ENCODE peak calls at places on chromosomes 4 and X, in five cellular contexts. R is H9, X is IMR-90, W is neuronal stem cell, J is mesendoderm. H is an unnamed sample.

GRCh38 chr4:86106475-86106874 is 253.4 kb downstream of the MAPK10 start:
- DNase-seq in X (no peak), R (no peak), W (no peak), J (no peak), H (no peak)

GRCh38 chr4:158534727-158535126 is 13.0 kb downstream of the RXFP1 start:
- DNase-seq in X (no peak), J (no peak), R (no peak), W (no peak), H (no peak)

GRCh38 chr4:4182835-4183568 is 43.7 kb downstream of the OTOP1 start:
- DNase-seq in J (peak), W (peak), R (peak), X (no peak), H (no peak)

GRCh38 chrX:38660395-38661179 is 99.2 kb downstream of the TSPAN7 start:
- DNase-seq in J (no peak), W (no peak), X (no peak), R (no peak), H (no peak)

GRCh38 chrX:109537324-109537665 is 651 bp downstream of the NXT2 start:
- DNase-seq in R (no peak), X (peak), W (no peak), J (no peak), H (peak)

GRCh38 chr4:158682071-158682470 is 10.0 kb downstream of the ETFDH start:
- DNase-seq in X (no peak), W (no peak), J (no peak), R (no peak), H (no peak)

GRCh38 chr4:113057891-113058290 is 8.4 kb downstream of the ANK2 start:
- DNase-seq in J (no peak), X (no peak), R (no peak), W (no peak), H (no peak)

GRCh38 chrX:39140581-39140980 is 339.3 kb downstream of the MID1IP1 start:
- DNase-seq in X (no peak), R (no peak), J (no peak), W (no peak), H (no peak)

GRCh38 chr4:151659631-151660030 is 101.2 kb downstream of the GATB start:
- DNase-seq in R (no peak), W (no peak), X (no peak), J (no peak), H (no peak)

GRCh38 chrX:87621697-87622096 is 104.1 kb downstream of the KLHL4 start:
- DNase-seq in R (no peak), J (no peak), X (no peak), W (no peak), H (no peak)

GRCh38 chrX:129632443-129632842 is 22.3 kb downstream of the APLN start:
- DNase-seq in X (no peak), W (no peak), R (no peak), J (no peak), H (no peak)

GRCh38 chr4:15833801-15834200 is 55.7 kb downstream of the CD38 start:
- DNase-seq in J (no peak), R (no peak), X (no peak), W (no peak), H (no peak)

GRCh38 chr4:15836362-15836761 is 58.2 kb downstream of the CD38 start:
- DNase-seq in R (no peak), W (no peak), J (peak), X (no peak), H (peak)

GRCh38 chr4:15837591-15837990 is 59.5 kb downstream of the CD38 start:
- DNase-seq in W (no peak), X (no peak), R (no peak), J (no peak), H (no peak)

DNA sequence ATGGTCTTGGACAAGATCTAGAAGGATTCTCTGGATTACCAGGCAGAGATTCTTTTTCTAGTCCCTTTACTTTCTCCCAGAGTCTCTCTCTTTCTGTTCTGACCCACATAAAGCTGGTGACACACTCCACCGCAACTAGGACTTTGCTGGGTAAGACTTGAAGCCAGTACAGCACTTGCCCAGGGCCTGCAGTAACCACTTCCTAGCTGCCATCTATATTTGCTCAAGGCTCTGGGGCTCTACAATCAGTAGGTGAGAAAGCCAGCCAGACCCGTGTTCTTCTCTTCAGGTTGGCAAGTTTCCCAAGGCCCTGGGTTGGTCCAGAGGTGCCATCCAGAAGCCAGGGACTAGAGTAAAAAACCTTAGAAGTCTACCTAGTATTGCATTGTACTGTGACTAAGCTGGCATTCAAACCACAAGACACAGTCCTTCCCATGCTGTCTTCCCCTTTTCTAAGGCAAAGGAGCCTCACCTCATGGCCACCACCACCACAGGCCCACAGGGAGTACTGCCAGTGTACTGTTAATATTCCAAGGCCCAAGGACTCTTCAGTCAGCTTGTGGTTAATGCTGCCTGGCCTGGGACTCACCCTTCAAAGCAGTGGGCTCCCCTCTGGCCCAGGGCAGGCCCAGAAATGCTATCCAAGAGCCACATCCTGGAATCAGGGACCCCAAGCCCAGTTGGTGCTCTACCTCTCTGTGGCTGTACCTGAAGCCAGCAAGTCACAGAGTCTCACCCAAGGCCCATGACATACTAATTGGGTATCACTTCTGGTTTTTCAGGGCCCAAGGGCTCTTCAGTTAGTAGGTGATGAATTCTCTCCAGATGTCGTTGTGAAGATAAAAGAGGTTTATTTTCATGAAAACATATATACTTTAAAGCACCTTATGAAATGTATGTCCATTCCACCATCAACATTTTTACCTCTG is 54.7 kb downstream of the CD38 start:
- DNase-seq in X (no peak), R (no peak), W (no peak), J (no peak), H (no peak)
- H3K27ac ChIP-seq in X (no peak), R (no peak), W (no peak), J (no peak), H (no peak)

DNA sequence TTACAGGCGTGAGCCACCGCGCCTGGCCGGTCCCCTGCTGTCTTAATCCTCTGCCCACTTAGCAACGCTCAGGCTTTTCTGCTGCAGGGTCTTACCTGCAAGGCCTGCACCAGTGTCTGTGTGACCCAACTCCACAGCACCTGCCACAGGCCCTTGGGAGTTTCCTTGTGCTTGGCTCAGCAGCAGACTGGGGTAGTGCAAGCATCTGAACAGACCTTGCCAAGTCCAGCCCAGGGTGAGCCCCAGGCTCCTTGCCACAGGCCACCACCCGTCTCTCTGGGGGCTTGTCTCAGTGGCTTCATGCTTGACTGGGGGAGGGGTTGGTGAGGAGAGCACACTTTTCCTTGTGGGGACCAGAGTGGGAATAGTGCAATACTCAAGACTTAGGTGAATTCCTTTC is 87.0 kb downstream of the FAM193A start:
- DNase-seq in X (no peak), J (no peak), R (no peak), W (no peak), H (no peak)
- H3K4ac ChIP-seq in X (no peak), J (no peak), R (no peak), W (no peak), H (no peak)

GRCh38 chr4:182443070-182443469 is 199.9 kb downstream of the TENM3 start:
- DNase-seq in W (no peak), R (no peak), X (no peak), J (no peak), H (no peak)

GRCh38 chr4:182449960-182450359 is 206.8 kb downstream of the TENM3 start:
- DNase-seq in W (no peak), J (no peak), R (no peak), X (no peak), H (no peak)

GRCh38 chr4:182449186-182449880 is 206.1 kb downstream of the TENM3 start:
- DNase-seq in X (peak), J (peak), W (no peak), R (peak), H (peak)

GRCh38 chr4:182448281-182449151 is 205.3 kb downstream of the TENM3 start:
- DNase-seq in W (peak), R (peak), X (peak), J (peak), H (peak)

DNA sequence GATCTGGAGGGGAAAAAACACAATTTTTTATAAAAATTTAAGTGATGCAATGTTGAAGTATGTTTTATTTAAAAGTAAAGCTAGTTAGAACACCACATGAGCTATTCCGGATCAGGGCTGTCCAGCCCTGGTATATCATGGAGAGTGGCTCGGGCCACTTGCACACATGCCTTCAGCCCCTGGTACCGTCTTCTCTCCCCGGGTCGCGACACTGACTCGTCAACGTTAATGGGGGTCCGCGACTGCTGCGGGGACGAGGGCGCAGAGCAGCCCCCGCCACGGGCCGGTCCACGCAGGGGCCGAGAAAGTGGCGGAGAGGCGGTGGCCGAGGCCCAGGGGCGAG is 204.7 kb downstream of the TENM3 start:
- DNase-seq in J (no peak), R (no peak), W (no peak), X (no peak), H (no peak)
- H3K27ac ChIP-seq in J (no peak), R (no peak), W (peak), X (peak), H (peak)

DNA sequence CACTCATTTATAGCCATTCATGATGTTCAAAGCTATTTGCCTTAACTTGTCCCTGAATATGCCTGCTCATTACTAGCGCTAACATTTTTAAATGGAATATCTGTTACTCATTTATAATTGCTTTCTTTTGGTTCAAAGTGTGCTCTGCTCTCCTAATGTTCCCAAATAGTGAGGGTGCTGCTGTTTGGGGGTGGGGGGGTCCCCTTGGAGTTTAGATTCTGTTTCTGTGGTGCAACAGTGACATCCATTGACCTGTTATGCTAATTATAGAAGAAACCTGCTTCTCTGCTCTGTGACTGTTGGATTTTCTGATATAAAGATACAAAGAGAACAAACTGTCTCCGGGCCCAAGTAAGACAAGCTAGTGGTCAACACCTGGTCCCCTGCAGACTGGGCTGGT is 222.4 kb downstream of the SHROOM3 start:
- DNase-seq in X (no peak), J (no peak), R (no peak), W (no peak), H (no peak)
- H3K4ac ChIP-seq in X (peak), J (no peak), R (no peak), W (no peak), H (peak)